ENCODE peak calls at places on chromosomes 4 and X, in four cellular contexts. G, I, Q and H are unnamed samples.

GRCh38 chr4:48047421-48047844 is 30.9 kb downstream of the NIPAL1 start:
- DNase-seq in G (no peak), I (no peak), Q (no peak), H (peak; percentile 65)

GRCh38 chr4:141657550-141657949 is 21.2 kb downstream of the IL15 start:
- DNase-seq in G (no peak), I (no peak), Q (no peak), H (no peak)

GRCh38 chr4:118206627-118207026 is 146.2 kb downstream of the PRSS12 start:
- DNase-seq in G (no peak), I (no peak), Q (no peak), H (no peak)

GRCh38 chr4:183716302-183716701 is 57.2 kb downstream of the TRAPPC11 start:
- DNase-seq in G (peak; percentile 55), I (no peak), Q (no peak), H (no peak)

GRCh38 chr4:156654410-156654809 is 317.2 kb downstream of the PDGFC start:
- DNase-seq in G (no peak), I (no peak), Q (peak; percentile 66), H (no peak)

GRCh38 chr4:105088110-105088879 is 58.4 kb upstream of the TET2 start:
- DNase-seq in G (no peak), I (peak; percentile 22), Q (peak; percentile 94), H (no peak)

GRCh38 chr4:47065099-47065498 is 33.7 kb downstream of the GABRB1 start:
- DNase-seq in G (no peak), I (no peak), Q (no peak), H (no peak)

GRCh38 chrX:9698566-9698965 is 67.1 kb downstream of the GPR143 start:
- DNase-seq in G (no peak), I (no peak), Q (no peak), H (no peak)

GRCh38 chrX:46044486-46044885 is 500.7 kb downstream of the ZNF674 start:
- DNase-seq in G (no peak), I (no peak), Q (peak; percentile 5), H (no peak)

GRCh38 chrX:121365572-121366161 is 318.3 kb downstream of the GLUD2 start:
- DNase-seq in G (peak; percentile 13), I (no peak), Q (no peak), H (no peak)

GRCh38 chrX:134628663-134629062 is 29.6 kb downstream of the PLAC1 start:
- DNase-seq in G (no peak), I (no peak), Q (no peak), H (no peak)

GRCh38 chr4:186058253-186058979 is 10.5 kb upstream of the TLR3 start:
- DNase-seq in G (no peak), I (no peak), Q (no peak), H (peak; percentile 30)

GRCh38 chr4:158002203-158002602 is 170.6 kb downstream of the GASK1B start:
- DNase-seq in G (no peak), I (no peak), Q (no peak), H (no peak)

GRCh38 chr4:40196724-40197281 is at the start of gene RHOH:
- DNase-seq in G (no peak), I (no peak), Q (no peak), H (peak; percentile 55)

GRCh38 chr4:53645108-53645507 is 53.8 kb upstream of the LNX1 start:
- DNase-seq in G (no peak), I (no peak), Q (no peak), H (no peak)

GRCh38 chrX:65723706-65724105 is 56.3 kb downstream of the MSN start:
- DNase-seq in G (no peak), I (no peak), Q (peak; percentile 16), H (no peak)

GRCh38 chr4:144463236-144463635 is 182.7 kb upstream of the HHIP start:
- DNase-seq in G (no peak), I (no peak), Q (no peak), H (no peak)

GRCh38 chrX:1462596-1463251 is 10.0 kb upstream of the ASMTL start:
- DNase-seq in G (peak; percentile 14), I (peak; percentile 13), Q (peak; percentile 78), H (peak; percentile 13)

GRCh38 chrX:127552571-127552970 is 499.6 kb downstream of the ACTRT1 start:
- DNase-seq in G (no peak), I (no peak), Q (no peak), H (no peak)

GRCh38 chr4:61831987-61832386 is 631.9 kb downstream of the ADGRL3 start:
- DNase-seq in G (no peak), I (no peak), Q (no peak), H (no peak)

GRCh38 chr4:73936969-73937368 is 44.9 kb downstream of the PF4 start:
- DNase-seq in G (no peak), I (no peak), Q (no peak), H (no peak)

GRCh38 chr4:110163327-110164070 is 34.9 kb downstream of the ELOVL6 start:
- DNase-seq in G (no peak), I (no peak), Q (peak; percentile 72), H (no peak)

GRCh38 chrX:68196939-68197791 is 236.1 kb downstream of the OPHN1 start:
- DNase-seq in G (peak; percentile 35), I (peak; percentile 13), Q (peak; percentile 54), H (no peak)

GRCh38 chrX:53280703-53281320 is 572 bp downstream of the IQSEC2 start:
- DNase-seq in G (peak; percentile 58), I (peak; percentile 71), Q (peak; percentile 36), H (no peak)

GRCh38 chr4:166499820-166500219 is 626.8 kb downstream of the TLL1 start:
- DNase-seq in G (no peak), I (no peak), Q (no peak), H (no peak)

GRCh38 chrX:16807548-16807947 is 21.3 kb downstream of the TXLNG start:
- DNase-seq in G (peak; percentile 19), I (no peak), Q (peak; percentile 55), H (no peak)

GRCh38 chr4:123661080-123661737 is 264.6 kb downstream of the SPRY1 start:
- DNase-seq in G (no peak), I (no peak), Q (peak; percentile 51), H (no peak)

GRCh38 chr4:119025440-119025839 is 110.2 kb upstream of the MYOZ2 start:
- DNase-seq in G (no peak), I (peak; percentile 49), Q (peak; percentile 47), H (no peak)

GRCh38 chrX:8738588-8739189 is 6.8 kb upstream of the ANOS1 start:
- DNase-seq in G (peak; percentile 51), I (no peak), Q (peak; percentile 51), H (no peak)

GRCh38 chr4:124304936-124305335 is 407.6 kb downstream of the ANKRD50 start:
- DNase-seq in G (no peak), I (no peak), Q (peak; percentile 82), H (no peak)

GRCh38 chrX:97806238-97806637 is 922.5 kb downstream of the RPA4 start:
- DNase-seq in G (no peak), I (no peak), Q (peak; percentile 59), H (no peak)

GRCh38 chr4:40143926-40144508 is 52.8 kb upstream of the RHOH start:
- DNase-seq in G (no peak), I (no peak), Q (no peak), H (no peak)

GRCh38 chrX:132173647-132174046 is 45.6 kb downstream of the RAP2C start:
- DNase-seq in G (no peak), I (no peak), Q (no peak), H (no peak)

GRCh38 chr4:170853422-170854021 is 763.8 kb upstream of the AADAT start:
- DNase-seq in G (peak; percentile 74), I (peak; percentile 11), Q (peak; percentile 41), H (no peak)

GRCh38 chr4:114512595-114513295 is 85.9 kb upstream of the UGT8 start:
- DNase-seq in G (no peak), I (no peak), Q (no peak), H (no peak)

GRCh38 chr4:114509340-114509739 is 89.3 kb upstream of the UGT8 start:
- DNase-seq in G (no peak), I (no peak), Q (no peak), H (no peak)
- TF ChIP-seq CTCF in G (no peak), I (no peak), Q (no peak), H (no peak)

GRCh38 chr4:1992468-1993168 is 16.2 kb downstream of the NELFA start:
- DNase-seq in G (peak; percentile 23), I (no peak), Q (no peak), H (no peak)
- TF ChIP-seq CTCF in G (no peak), I (no peak), Q (peak; percentile 25), H (no peak)

GRCh38 chr4:112381996-112382692 is 85.0 kb downstream of the ALPK1 start:
- DNase-seq in G (no peak), I (no peak), Q (no peak), H (no peak)

GRCh38 chr4:112377127-112377635 is 80.0 kb downstream of the ALPK1 start:
- DNase-seq in G (no peak), I (no peak), Q (no peak), H (no peak)

GRCh38 chr4:112378858-112379257 is 81.7 kb downstream of the ALPK1 start:
- DNase-seq in G (no peak), I (no peak), Q (no peak), H (no peak)

GRCh38 chr4:112377701-112378620 is 80.8 kb downstream of the ALPK1 start:
- DNase-seq in G (no peak), I (no peak), Q (no peak), H (no peak)

GRCh38 chr4:112379306-112379705 is 82.1 kb downstream of the ALPK1 start:
- DNase-seq in G (peak; percentile 25), I (no peak), Q (no peak), H (no peak)
- TF ChIP-seq CTCF in G (no peak), I (no peak), Q (no peak), H (no peak)

GRCh38 chr4:138915725-138916124 is 99.9 kb upstream of the NOCT start:
- DNase-seq in G (no peak), I (no peak), Q (no peak), H (no peak)

GRCh38 chr4:138916763-138917162 is 98.8 kb upstream of the NOCT start:
- DNase-seq in G (no peak), I (no peak), Q (no peak), H (no peak)

DNA sequence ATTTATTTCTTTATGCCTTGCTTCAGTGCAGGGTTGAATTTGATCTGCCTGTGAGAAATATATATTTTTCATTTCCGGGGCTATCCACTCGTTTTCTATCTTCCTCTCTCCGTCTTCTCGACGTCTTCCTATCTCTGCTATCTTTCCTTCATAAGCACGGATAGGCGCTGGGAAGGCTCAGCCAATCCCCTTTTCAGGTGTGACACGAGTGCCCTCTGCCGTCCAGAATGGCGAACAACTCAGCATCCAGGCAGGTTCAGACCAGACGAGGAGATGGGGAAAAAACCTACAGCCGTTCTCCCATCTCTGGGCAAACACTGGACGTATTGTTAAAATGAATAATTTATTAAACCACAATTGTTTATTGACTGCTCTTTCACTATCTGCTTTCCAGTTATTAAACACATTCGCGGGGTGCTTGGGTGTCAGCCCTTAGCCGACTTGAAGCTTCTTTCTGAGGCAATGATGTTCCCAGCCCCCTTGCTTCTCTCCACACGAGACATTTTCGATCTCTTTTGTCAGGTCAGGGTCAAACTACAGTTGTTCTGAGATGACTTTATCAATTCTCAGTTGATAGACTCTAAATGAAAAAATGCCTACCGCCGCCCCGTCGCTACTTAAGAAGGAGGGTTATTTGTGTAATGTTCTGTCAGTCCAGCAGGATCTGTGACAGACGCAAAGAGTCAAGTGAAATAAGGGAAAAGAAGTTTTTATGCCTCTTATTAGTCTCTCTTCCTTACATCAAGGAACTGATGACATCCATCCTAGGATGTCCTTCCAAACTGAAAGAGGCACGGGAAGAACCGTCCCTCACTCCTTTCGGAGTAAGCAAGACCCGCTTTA is 96.3 kb upstream of the NOCT start:
- DNase-seq in G (peak; percentile 56), I (peak; percentile 86), Q (peak; percentile 80), H (no peak)
- TF ChIP-seq CTCF in G (peak; percentile 24), I (peak; percentile 50), Q (peak; percentile 94), H (peak; percentile 49)